ENCODE peak calls at places on chromosomes 3 and 15, in eight cellular contexts. One of them, this sample, is unnamed.

GRCh38 chr15:62927196-62927595 is 115.4 kb upstream of the TPM1 start:
- DNase-seq in progenitor cell of endocrine pancreas: no peak
- DNase-seq in WTC11: no peak
- DNase-seq in DMS153: no peak
- DNase-seq in stimulated activated CD8-positive, alpha-beta memory T cell treated with anti-CD3 and anti-CD28 coated beads, Interleukin-7, amount 100 ng/mL, for 1 hour: no peak
- DNase-seq in stimulated activated CD4-positive, alpha-beta T cell treated with anti-CD3 and anti-CD28 coated beads, Interleukin-2, amount 100 ng/mL, for 4 hours: no peak
- DNase-seq in T47D: no peak
- DNase-seq in activated naive CD8-positive, alpha-beta T cell treated with anti-CD3 and anti-CD28 coated beads, Interleukin-2, amount 50 U/mL, for 16 hours: no peak
- DNase-seq in this sample: no peak

GRCh38 chr3:172194702-172195392 is 155.5 kb downstream of the FNDC3B start:
- DNase-seq in progenitor cell of endocrine pancreas: no peak
- DNase-seq in WTC11: no peak
- DNase-seq in DMS153: peak; percentile 62
- DNase-seq in stimulated activated CD8-positive, alpha-beta memory T cell treated with anti-CD3 and anti-CD28 coated beads, Interleukin-7, amount 100 ng/mL, for 1 hour: no peak
- DNase-seq in stimulated activated CD4-positive, alpha-beta T cell treated with anti-CD3 and anti-CD28 coated beads, Interleukin-2, amount 100 ng/mL, for 4 hours: no peak
- DNase-seq in T47D: peak; percentile 56
- DNase-seq in activated naive CD8-positive, alpha-beta T cell treated with anti-CD3 and anti-CD28 coated beads, Interleukin-2, amount 50 U/mL, for 16 hours: no peak
- DNase-seq in this sample: no peak

GRCh38 chr3:31804251-31805051 is 176.6 kb downstream of the OSBPL10 start:
- DNase-seq in progenitor cell of endocrine pancreas: no peak
- DNase-seq in WTC11: no peak
- DNase-seq in DMS153: no peak
- DNase-seq in stimulated activated CD8-positive, alpha-beta memory T cell treated with anti-CD3 and anti-CD28 coated beads, Interleukin-7, amount 100 ng/mL, for 1 hour: no peak
- DNase-seq in stimulated activated CD4-positive, alpha-beta T cell treated with anti-CD3 and anti-CD28 coated beads, Interleukin-2, amount 100 ng/mL, for 4 hours: no peak
- DNase-seq in T47D: no peak
- DNase-seq in activated naive CD8-positive, alpha-beta T cell treated with anti-CD3 and anti-CD28 coated beads, Interleukin-2, amount 50 U/mL, for 16 hours: no peak
- DNase-seq in this sample: no peak

GRCh38 chr3:34206996-34207395 is 408.6 kb downstream of the PDCD6IP start:
- DNase-seq in progenitor cell of endocrine pancreas: no peak
- DNase-seq in WTC11: no peak
- DNase-seq in DMS153: no peak
- DNase-seq in stimulated activated CD8-positive, alpha-beta memory T cell treated with anti-CD3 and anti-CD28 coated beads, Interleukin-7, amount 100 ng/mL, for 1 hour: no peak
- DNase-seq in stimulated activated CD4-positive, alpha-beta T cell treated with anti-CD3 and anti-CD28 coated beads, Interleukin-2, amount 100 ng/mL, for 4 hours: no peak
- DNase-seq in T47D: no peak
- DNase-seq in activated naive CD8-positive, alpha-beta T cell treated with anti-CD3 and anti-CD28 coated beads, Interleukin-2, amount 50 U/mL, for 16 hours: no peak
- DNase-seq in this sample: no peak

GRCh38 chr15:43939070-43939469 is 112.3 kb downstream of the WDR76 start:
- DNase-seq in progenitor cell of endocrine pancreas: no peak
- DNase-seq in WTC11: no peak
- DNase-seq in DMS153: no peak
- DNase-seq in stimulated activated CD8-positive, alpha-beta memory T cell treated with anti-CD3 and anti-CD28 coated beads, Interleukin-7, amount 100 ng/mL, for 1 hour: no peak
- DNase-seq in stimulated activated CD4-positive, alpha-beta T cell treated with anti-CD3 and anti-CD28 coated beads, Interleukin-2, amount 100 ng/mL, for 4 hours: no peak
- DNase-seq in T47D: no peak
- DNase-seq in activated naive CD8-positive, alpha-beta T cell treated with anti-CD3 and anti-CD28 coated beads, Interleukin-2, amount 50 U/mL, for 16 hours: no peak
- DNase-seq in this sample: peak; percentile 27

GRCh38 chr3:14525685-14526631 is 14.2 kb downstream of the GRIP2 start:
- DNase-seq in progenitor cell of endocrine pancreas: no peak
- DNase-seq in WTC11: no peak
- DNase-seq in DMS153: no peak
- DNase-seq in stimulated activated CD8-positive, alpha-beta memory T cell treated with anti-CD3 and anti-CD28 coated beads, Interleukin-7, amount 100 ng/mL, for 1 hour: no peak
- DNase-seq in stimulated activated CD4-positive, alpha-beta T cell treated with anti-CD3 and anti-CD28 coated beads, Interleukin-2, amount 100 ng/mL, for 4 hours: no peak
- DNase-seq in T47D: no peak
- DNase-seq in activated naive CD8-positive, alpha-beta T cell treated with anti-CD3 and anti-CD28 coated beads, Interleukin-2, amount 50 U/mL, for 16 hours: no peak
- DNase-seq in this sample: no peak

GRCh38 chr15:81317642-81318017 is 6.3 kb downstream of the STARD5 start:
- DNase-seq in progenitor cell of endocrine pancreas: no peak
- DNase-seq in WTC11: no peak
- DNase-seq in DMS153: no peak
- DNase-seq in stimulated activated CD8-positive, alpha-beta memory T cell treated with anti-CD3 and anti-CD28 coated beads, Interleukin-7, amount 100 ng/mL, for 1 hour: no peak
- DNase-seq in stimulated activated CD4-positive, alpha-beta T cell treated with anti-CD3 and anti-CD28 coated beads, Interleukin-2, amount 100 ng/mL, for 4 hours: no peak
- DNase-seq in T47D: no peak
- DNase-seq in activated naive CD8-positive, alpha-beta T cell treated with anti-CD3 and anti-CD28 coated beads, Interleukin-2, amount 50 U/mL, for 16 hours: no peak
- DNase-seq in this sample: no peak

GRCh38 chr3:58568572-58569286 is 8.5 kb downstream of the FAM107A start:
- DNase-seq in progenitor cell of endocrine pancreas: peak; percentile 75
- DNase-seq in WTC11: peak; percentile 88
- DNase-seq in DMS153: peak; percentile 3
- DNase-seq in stimulated activated CD8-positive, alpha-beta memory T cell treated with anti-CD3 and anti-CD28 coated beads, Interleukin-7, amount 100 ng/mL, for 1 hour: peak; percentile 49
- DNase-seq in stimulated activated CD4-positive, alpha-beta T cell treated with anti-CD3 and anti-CD28 coated beads, Interleukin-2, amount 100 ng/mL, for 4 hours: peak; percentile 51
- DNase-seq in T47D: peak; percentile 51
- DNase-seq in activated naive CD8-positive, alpha-beta T cell treated with anti-CD3 and anti-CD28 coated beads, Interleukin-2, amount 50 U/mL, for 16 hours: peak; percentile 43
- DNase-seq in this sample: peak; percentile 76

GRCh38 chr3:129460155-129460554 is 20.1 kb downstream of the IFT122 start:
- DNase-seq in progenitor cell of endocrine pancreas: no peak
- DNase-seq in WTC11: no peak
- DNase-seq in DMS153: no peak
- DNase-seq in stimulated activated CD8-positive, alpha-beta memory T cell treated with anti-CD3 and anti-CD28 coated beads, Interleukin-7, amount 100 ng/mL, for 1 hour: no peak
- DNase-seq in stimulated activated CD4-positive, alpha-beta T cell treated with anti-CD3 and anti-CD28 coated beads, Interleukin-2, amount 100 ng/mL, for 4 hours: no peak
- DNase-seq in T47D: no peak
- DNase-seq in activated naive CD8-positive, alpha-beta T cell treated with anti-CD3 and anti-CD28 coated beads, Interleukin-2, amount 50 U/mL, for 16 hours: no peak
- DNase-seq in this sample: no peak

GRCh38 chr15:59349715-59350420 is 22.8 kb downstream of the MYO1E start:
- DNase-seq in progenitor cell of endocrine pancreas: no peak
- DNase-seq in WTC11: no peak
- DNase-seq in DMS153: no peak
- DNase-seq in stimulated activated CD8-positive, alpha-beta memory T cell treated with anti-CD3 and anti-CD28 coated beads, Interleukin-7, amount 100 ng/mL, for 1 hour: no peak
- DNase-seq in stimulated activated CD4-positive, alpha-beta T cell treated with anti-CD3 and anti-CD28 coated beads, Interleukin-2, amount 100 ng/mL, for 4 hours: no peak
- DNase-seq in T47D: no peak
- DNase-seq in activated naive CD8-positive, alpha-beta T cell treated with anti-CD3 and anti-CD28 coated beads, Interleukin-2, amount 50 U/mL, for 16 hours: no peak
- DNase-seq in this sample: no peak

GRCh38 chr15:39770748-39771689 is 11.6 kb downstream of the FSIP1 start:
- DNase-seq in progenitor cell of endocrine pancreas: no peak
- DNase-seq in WTC11: no peak
- DNase-seq in DMS153: no peak
- DNase-seq in stimulated activated CD8-positive, alpha-beta memory T cell treated with anti-CD3 and anti-CD28 coated beads, Interleukin-7, amount 100 ng/mL, for 1 hour: no peak
- DNase-seq in stimulated activated CD4-positive, alpha-beta T cell treated with anti-CD3 and anti-CD28 coated beads, Interleukin-2, amount 100 ng/mL, for 4 hours: no peak
- DNase-seq in T47D: no peak
- DNase-seq in activated naive CD8-positive, alpha-beta T cell treated with anti-CD3 and anti-CD28 coated beads, Interleukin-2, amount 50 U/mL, for 16 hours: no peak
- DNase-seq in this sample: no peak

GRCh38 chr3:43998841-43999805 is 242.6 kb upstream of the TOPAZ1 start:
- DNase-seq in progenitor cell of endocrine pancreas: peak; percentile 51
- DNase-seq in WTC11: peak; percentile 74
- DNase-seq in DMS153: peak; percentile 44
- DNase-seq in stimulated activated CD8-positive, alpha-beta memory T cell treated with anti-CD3 and anti-CD28 coated beads, Interleukin-7, amount 100 ng/mL, for 1 hour: no peak
- DNase-seq in stimulated activated CD4-positive, alpha-beta T cell treated with anti-CD3 and anti-CD28 coated beads, Interleukin-2, amount 100 ng/mL, for 4 hours: no peak
- DNase-seq in T47D: no peak
- DNase-seq in activated naive CD8-positive, alpha-beta T cell treated with anti-CD3 and anti-CD28 coated beads, Interleukin-2, amount 50 U/mL, for 16 hours: no peak
- DNase-seq in this sample: peak; percentile 89

GRCh38 chr3:48837163-48837562 is 10.5 kb downstream of the PRKAR2A start:
- DNase-seq in progenitor cell of endocrine pancreas: no peak
- DNase-seq in WTC11: no peak
- DNase-seq in DMS153: no peak
- DNase-seq in stimulated activated CD8-positive, alpha-beta memory T cell treated with anti-CD3 and anti-CD28 coated beads, Interleukin-7, amount 100 ng/mL, for 1 hour: no peak
- DNase-seq in stimulated activated CD4-positive, alpha-beta T cell treated with anti-CD3 and anti-CD28 coated beads, Interleukin-2, amount 100 ng/mL, for 4 hours: no peak
- DNase-seq in T47D: no peak
- DNase-seq in activated naive CD8-positive, alpha-beta T cell treated with anti-CD3 and anti-CD28 coated beads, Interleukin-2, amount 50 U/mL, for 16 hours: no peak
- DNase-seq in this sample: no peak

GRCh38 chr3:111152506-111152905 is 80.9 kb downstream of the NECTIN3 start:
- DNase-seq in progenitor cell of endocrine pancreas: no peak
- DNase-seq in WTC11: no peak
- DNase-seq in DMS153: no peak
- DNase-seq in stimulated activated CD8-positive, alpha-beta memory T cell treated with anti-CD3 and anti-CD28 coated beads, Interleukin-7, amount 100 ng/mL, for 1 hour: no peak
- DNase-seq in stimulated activated CD4-positive, alpha-beta T cell treated with anti-CD3 and anti-CD28 coated beads, Interleukin-2, amount 100 ng/mL, for 4 hours: no peak
- DNase-seq in T47D: no peak
- DNase-seq in activated naive CD8-positive, alpha-beta T cell treated with anti-CD3 and anti-CD28 coated beads, Interleukin-2, amount 50 U/mL, for 16 hours: no peak
- DNase-seq in this sample: no peak

GRCh38 chr15:74723754-74724334 is 1.5 kb downstream of the CYP1A1 start:
- DNase-seq in progenitor cell of endocrine pancreas: no peak
- DNase-seq in WTC11: no peak
- DNase-seq in DMS153: peak; percentile 20
- DNase-seq in stimulated activated CD8-positive, alpha-beta memory T cell treated with anti-CD3 and anti-CD28 coated beads, Interleukin-7, amount 100 ng/mL, for 1 hour: no peak
- DNase-seq in stimulated activated CD4-positive, alpha-beta T cell treated with anti-CD3 and anti-CD28 coated beads, Interleukin-2, amount 100 ng/mL, for 4 hours: no peak
- DNase-seq in T47D: peak; percentile 87
- DNase-seq in activated naive CD8-positive, alpha-beta T cell treated with anti-CD3 and anti-CD28 coated beads, Interleukin-2, amount 50 U/mL, for 16 hours: no peak
- DNase-seq in this sample: peak; percentile 79

GRCh38 chr3:101484805-101485620 is 28.0 kb downstream of the SENP7 start:
- DNase-seq in progenitor cell of endocrine pancreas: no peak
- DNase-seq in WTC11: no peak
- DNase-seq in DMS153: no peak
- DNase-seq in stimulated activated CD8-positive, alpha-beta memory T cell treated with anti-CD3 and anti-CD28 coated beads, Interleukin-7, amount 100 ng/mL, for 1 hour: no peak
- DNase-seq in stimulated activated CD4-positive, alpha-beta T cell treated with anti-CD3 and anti-CD28 coated beads, Interleukin-2, amount 100 ng/mL, for 4 hours: no peak
- DNase-seq in T47D: no peak
- DNase-seq in activated naive CD8-positive, alpha-beta T cell treated with anti-CD3 and anti-CD28 coated beads, Interleukin-2, amount 50 U/mL, for 16 hours: no peak
- DNase-seq in this sample: no peak

GRCh38 chr15:99296386-99296785 is 45.1 kb downstream of the LRRC28 start:
- DNase-seq in progenitor cell of endocrine pancreas: no peak
- DNase-seq in WTC11: no peak
- DNase-seq in DMS153: no peak
- DNase-seq in stimulated activated CD8-positive, alpha-beta memory T cell treated with anti-CD3 and anti-CD28 coated beads, Interleukin-7, amount 100 ng/mL, for 1 hour: no peak
- DNase-seq in stimulated activated CD4-positive, alpha-beta T cell treated with anti-CD3 and anti-CD28 coated beads, Interleukin-2, amount 100 ng/mL, for 4 hours: no peak
- DNase-seq in T47D: no peak
- DNase-seq in activated naive CD8-positive, alpha-beta T cell treated with anti-CD3 and anti-CD28 coated beads, Interleukin-2, amount 50 U/mL, for 16 hours: no peak
- DNase-seq in this sample: no peak

GRCh38 chr3:148128136-148128535 is 569.6 kb upstream of the AGTR1 start:
- DNase-seq in progenitor cell of endocrine pancreas: no peak
- DNase-seq in WTC11: no peak
- DNase-seq in DMS153: no peak
- DNase-seq in stimulated activated CD8-positive, alpha-beta memory T cell treated with anti-CD3 and anti-CD28 coated beads, Interleukin-7, amount 100 ng/mL, for 1 hour: no peak
- DNase-seq in stimulated activated CD4-positive, alpha-beta T cell treated with anti-CD3 and anti-CD28 coated beads, Interleukin-2, amount 100 ng/mL, for 4 hours: no peak
- DNase-seq in T47D: no peak
- DNase-seq in activated naive CD8-positive, alpha-beta T cell treated with anti-CD3 and anti-CD28 coated beads, Interleukin-2, amount 50 U/mL, for 16 hours: no peak
- DNase-seq in this sample: no peak

GRCh38 chr3:185318136-185318535 is 44.8 kb upstream of the MAP3K13 start:
- DNase-seq in progenitor cell of endocrine pancreas: no peak
- DNase-seq in WTC11: no peak
- DNase-seq in DMS153: no peak
- DNase-seq in stimulated activated CD8-positive, alpha-beta memory T cell treated with anti-CD3 and anti-CD28 coated beads, Interleukin-7, amount 100 ng/mL, for 1 hour: no peak
- DNase-seq in stimulated activated CD4-positive, alpha-beta T cell treated with anti-CD3 and anti-CD28 coated beads, Interleukin-2, amount 100 ng/mL, for 4 hours: no peak
- DNase-seq in T47D: no peak
- DNase-seq in activated naive CD8-positive, alpha-beta T cell treated with anti-CD3 and anti-CD28 coated beads, Interleukin-2, amount 50 U/mL, for 16 hours: no peak
- DNase-seq in this sample: no peak

GRCh38 chr15:92693922-92694331 is 38.4 kb upstream of the FAM174B start:
- DNase-seq in progenitor cell of endocrine pancreas: no peak
- DNase-seq in WTC11: peak; percentile 71
- DNase-seq in DMS153: no peak
- DNase-seq in stimulated activated CD8-positive, alpha-beta memory T cell treated with anti-CD3 and anti-CD28 coated beads, Interleukin-7, amount 100 ng/mL, for 1 hour: no peak
- DNase-seq in stimulated activated CD4-positive, alpha-beta T cell treated with anti-CD3 and anti-CD28 coated beads, Interleukin-2, amount 100 ng/mL, for 4 hours: no peak
- DNase-seq in T47D: peak; percentile 42
- DNase-seq in activated naive CD8-positive, alpha-beta T cell treated with anti-CD3 and anti-CD28 coated beads, Interleukin-2, amount 50 U/mL, for 16 hours: no peak
- DNase-seq in this sample: no peak

GRCh38 chr3:143998266-143998665 is 26.6 kb downstream of the DIPK2A start:
- DNase-seq in progenitor cell of endocrine pancreas: no peak
- DNase-seq in WTC11: no peak
- DNase-seq in DMS153: no peak
- DNase-seq in stimulated activated CD8-positive, alpha-beta memory T cell treated with anti-CD3 and anti-CD28 coated beads, Interleukin-7, amount 100 ng/mL, for 1 hour: no peak
- DNase-seq in stimulated activated CD4-positive, alpha-beta T cell treated with anti-CD3 and anti-CD28 coated beads, Interleukin-2, amount 100 ng/mL, for 4 hours: no peak
- DNase-seq in T47D: no peak
- DNase-seq in activated naive CD8-positive, alpha-beta T cell treated with anti-CD3 and anti-CD28 coated beads, Interleukin-2, amount 50 U/mL, for 16 hours: no peak
- DNase-seq in this sample: no peak